ENCODE peak calls at places on chromosomes 6 and 20, in nine cellular contexts. Y is kidney epithelial cell, O is brain microvascular endothelial cell, D is keratinocyte, F is fibroblast of the aortic adventitia, R is glutamatergic neuron, T is heart right ventricle, M is K562, E is adrenal gland. V is an unnamed sample.

GRCh38 chr6:99393366-99393697 is 663 bp downstream of the COQ3 start:
- DNase-seq in R (no peak), M (no peak), T (no peak), O (no peak), E (no peak), Y (no peak), F (no peak), D (no peak), V (no peak)

GRCh38 chr6:89500486-89501020 is 67.6 kb downstream of the ANKRD6 start:
- DNase-seq in M (no peak), Y (no peak), R (no peak), F (no peak), O (no peak), T (no peak), E (no peak), D (no peak), V (no peak)

GRCh38 chr20:1328680-1329330 is at the start of gene SDCBP2:
- DNase-seq in F (no peak), R (no peak), O (no peak), T (peak; percentile 2), E (no peak), Y (no peak), M (no peak), D (no peak), V (no peak)

GRCh38 chr20:61121661-61122060 is 130.4 kb upstream of the CDH4 start:
- DNase-seq in D (no peak), E (no peak), O (no peak), M (no peak), R (no peak), F (no peak), T (no peak), Y (no peak), V (no peak)

GRCh38 chr6:46437671-46438221 is 53.5 kb downstream of the RCAN2 start:
- DNase-seq in F (peak; percentile 74), R (no peak), O (no peak), Y (no peak), T (peak; percentile 23), M (no peak), E (no peak), D (no peak), V (no peak)

GRCh38 chr6:132161283-132161682 is 210.1 kb upstream of the CCN2 start:
- DNase-seq in T (peak; percentile 18), Y (peak; percentile 23), O (peak; percentile 75), R (no peak), F (peak; percentile 83), E (no peak), M (no peak), D (no peak), V (no peak)

GRCh38 chr6:157376706-157377230 is 4.2 kb upstream of the ZDHHC14 start:
- DNase-seq in T (no peak), E (no peak), M (no peak), F (no peak), Y (no peak), R (no peak), O (no peak), D (no peak), V (no peak)

GRCh38 chr20:19026901-19027644 is 185.4 kb upstream of the SLC24A3 start:
- DNase-seq in R (no peak), Y (no peak), F (no peak), M (no peak), D (no peak), T (no peak), E (no peak), O (no peak), V (no peak)

GRCh38 chr6:148779142-148779562 is 32.3 kb downstream of the UST start:
- DNase-seq in D (no peak), Y (no peak), M (no peak), T (peak; percentile 13), R (no peak), F (peak; percentile 75), O (no peak), E (no peak), V (no peak)

GRCh38 chr6:98200084-98200483 is 634.3 kb upstream of the POU3F2 start:
- DNase-seq in R (no peak), Y (no peak), M (no peak), T (no peak), F (no peak), D (no peak), E (no peak), O (no peak), V (no peak)

DNA sequence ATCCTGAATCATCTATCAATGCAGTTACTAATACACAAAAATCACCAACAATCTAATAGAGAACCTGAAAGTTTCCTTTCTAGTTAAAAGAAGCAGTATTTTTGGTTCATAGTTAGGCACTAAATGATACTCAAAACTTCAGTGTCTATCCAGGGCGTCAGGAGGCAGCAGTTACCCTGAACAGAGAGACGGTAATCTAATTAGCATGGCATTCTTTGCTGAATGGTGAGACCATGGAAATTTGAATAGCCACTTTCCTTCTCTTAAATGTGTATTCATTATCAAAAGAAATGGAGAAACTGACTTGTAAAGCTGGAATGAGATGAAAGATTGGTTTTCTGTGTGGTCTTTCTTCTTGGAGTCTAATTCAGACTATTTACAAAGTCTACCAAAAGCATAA is 146.6 kb upstream of the BMP5 start:
- DNase-seq in E (no peak), M (no peak), O (no peak), R (no peak), Y (no peak), F (no peak), T (no peak), D (no peak), V (no peak)
- TF ChIP-seq CTCF in E (no peak), M (no peak), O (peak; percentile 61), R (no peak), Y (no peak), F (no peak), T (no peak), D (no peak), V (no peak)

GRCh38 chr20:50508171-50508761 is 1.9 kb upstream of the PTPN1 start:
- DNase-seq in Y (no peak), T (no peak), F (no peak), E (no peak), D (no peak), O (no peak), R (no peak), M (no peak), V (no peak)

GRCh38 chr20:50509923-50510705 is at the start of gene PTPN1:
- DNase-seq in R (peak; percentile 98), E (peak; percentile 99), F (peak; percentile 98), Y (peak; percentile 95), T (peak; percentile 99), D (peak; percentile 99), M (peak; percentile 98), O (peak; percentile 98), V (peak; percentile 99)

GRCh38 chr20:50504231-50504823 is 5.9 kb upstream of the PTPN1 start:
- DNase-seq in R (no peak), E (no peak), T (no peak), M (peak; percentile 49), Y (no peak), D (no peak), F (peak; percentile 40), O (no peak), V (no peak)

GRCh38 chr20:50501970-50502745 is 8.0 kb upstream of the PTPN1 start:
- DNase-seq in M (no peak), T (no peak), E (no peak), O (no peak), D (no peak), F (no peak), Y (no peak), R (no peak), V (no peak)

DNA sequence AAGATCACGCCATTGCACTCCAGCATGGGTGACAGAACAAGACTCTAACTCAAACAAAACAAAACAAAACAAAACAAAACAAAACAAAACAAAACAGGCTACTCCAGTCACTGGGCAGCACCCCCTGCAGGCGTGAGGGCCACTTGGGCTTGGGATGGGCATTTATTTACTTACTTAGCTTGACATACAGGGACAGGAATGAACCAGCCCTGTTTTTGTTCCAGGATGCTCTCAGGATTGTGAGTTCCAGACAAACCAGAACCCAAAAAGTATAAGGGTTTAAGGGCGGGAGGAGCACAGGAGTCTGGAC is 4.0 kb upstream of the PTPN1 start:
- DNase-seq in E (no peak), D (no peak), O (no peak), R (no peak), M (no peak), Y (no peak), F (no peak), T (no peak), V (no peak)
- TF ChIP-seq CTCF in E (no peak), D (no peak), O (peak; percentile 44), R (no peak), M (peak; percentile 35), Y (no peak), F (no peak), T (no peak), V (no peak)

DNA sequence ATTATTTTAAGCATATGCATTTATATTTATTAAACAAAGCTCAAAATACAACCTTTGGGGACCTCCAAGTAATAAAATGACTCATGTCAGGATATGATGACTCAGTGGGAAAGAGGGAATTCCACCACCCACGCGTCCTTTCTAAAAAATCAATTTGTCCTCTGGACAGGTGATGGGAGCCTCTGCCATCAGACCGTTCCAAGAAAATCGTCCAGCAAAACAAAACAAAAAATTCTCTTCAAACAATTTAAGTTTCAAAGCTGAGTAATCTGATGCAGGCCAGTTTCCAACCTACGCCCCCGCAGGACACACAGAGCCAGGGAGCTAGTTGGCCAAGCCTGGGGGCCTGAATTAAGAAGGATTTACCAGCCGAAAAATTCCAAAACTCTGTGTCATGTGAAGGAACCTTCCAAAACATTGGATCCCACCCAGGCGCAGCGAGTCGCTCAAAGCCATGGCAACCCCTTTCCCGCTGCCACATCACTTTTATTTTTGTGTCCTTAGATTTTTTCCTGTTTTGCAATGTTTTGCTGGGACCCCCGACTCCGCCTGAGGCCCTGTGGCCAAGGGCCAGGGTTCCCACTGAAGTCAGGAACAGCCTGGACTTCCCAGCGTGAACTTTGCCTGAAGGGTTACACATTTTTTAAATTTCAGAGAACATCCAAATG is 95.3 kb downstream of the NFATC2 start:
- DNase-seq in E (no peak), T (peak; percentile 66), R (no peak), D (no peak), F (peak; percentile 98), Y (peak; percentile 81), O (peak; percentile 95), M (no peak), V (no peak)
- TF ChIP-seq CTCF in E (no peak), T (no peak), R (no peak), D (no peak), F (no peak), Y (no peak), O (no peak), M (no peak), V (no peak)

GRCh38 chr6:162343902-162344226 is 383.7 kb downstream of the PRKN start:
- DNase-seq in T (no peak), F (no peak), O (no peak), E (no peak), D (no peak), M (no peak), R (no peak), Y (no peak), V (no peak)

GRCh38 chr6:162337412-162337811 is 390.2 kb downstream of the PRKN start:
- DNase-seq in D (no peak), F (no peak), R (no peak), Y (no peak), O (no peak), M (no peak), E (no peak), T (no peak), V (no peak)

GRCh38 chr6:162344935-162345599 is 382.5 kb downstream of the PRKN start:
- DNase-seq in D (no peak), Y (peak; percentile 10), M (no peak), F (no peak), T (no peak), E (no peak), O (no peak), R (no peak), V (no peak)

GRCh38 chr6:162344301-162344700 is 383.3 kb downstream of the PRKN start:
- DNase-seq in D (no peak), R (no peak), O (no peak), E (no peak), F (no peak), Y (no peak), T (no peak), M (no peak), V (no peak)

GRCh38 chr6:162343196-162343901 is 384.2 kb downstream of the PRKN start:
- DNase-seq in M (no peak), F (no peak), O (no peak), T (no peak), D (no peak), Y (no peak), R (no peak), E (no peak), V (no peak)
- TF ChIP-seq CTCF in M (no peak), F (no peak), O (peak; percentile 23), T (no peak), D (peak; percentile 32), Y (no peak), R (peak; percentile 21), E (no peak), V (peak; percentile 15)

V was measured in nephron progenitor cell.